ENCODE peak calls at places on chromosome 17, in five cellular contexts. V is H9, X is mesenchymal stem cell, A is H1, T is trophoblast cell. U is an unnamed sample.

GRCh38 chr17:68204736-68205135 is 43.1 kb upstream of the AMZ2 start:
- DNase-seq in V (no peak), X (no peak), A (no peak), T (peak), U (no peak)

GRCh38 chr17:77312786-77313599 is 172.2 kb downstream of the SEC14L1 start:
- DNase-seq in V (no peak), X (peak), A (no peak), T (no peak), U (no peak)

GRCh38 chr17:73420897-73421296 is 109.1 kb upstream of the CDC42EP4 start:
- DNase-seq in V (peak), X (peak), A (no peak), T (peak), U (no peak)

GRCh38 chr17:48615963-48616718 is 1.0 kb upstream of the HOXB8 start:
- DNase-seq in V (no peak), X (peak), A (no peak), T (no peak), U (no peak)

GRCh38 chr17:22703786-22704441 is 1011.6 kb downstream of the KCNJ18 start:
- DNase-seq in V (no peak), X (no peak), A (no peak), T (no peak), U (no peak)

GRCh38 chr17:20035501-20035900 is 26.3 kb downstream of the SPECC1 start:
- DNase-seq in V (no peak), X (no peak), A (no peak), T (no peak), U (no peak)

GRCh38 chr17:17445925-17446665 is 30.7 kb upstream of the MED9 start:
- DNase-seq in V (no peak), X (peak), A (no peak), T (no peak), U (no peak)

GRCh38 chr17:43694081-43694870 is 32.6 kb upstream of the MEOX1 start:
- DNase-seq in V (peak), X (peak), A (peak), T (peak), U (peak)

GRCh38 chr17:76054112-76054476 is 18.2 kb downstream of the SRP68 start:
- DNase-seq in V (no peak), X (peak), A (no peak), T (peak), U (no peak)

GRCh38 chr17:17836250-17836817 is 452 bp downstream of the SREBF1 start:
- DNase-seq in V (peak), X (peak), A (peak), T (peak), U (peak)

GRCh38 chr17:3722716-3723115 is 987 bp upstream of the HASPIN start:
- DNase-seq in V (no peak), X (peak), A (no peak), T (no peak), U (no peak)

GRCh38 chr17:10727192-10727591 is 2.6 kb downstream of the TMEM220 start:
- DNase-seq in V (no peak), X (no peak), A (no peak), T (peak), U (no peak)

GRCh38 chr17:28878981-28879380 is 18.6 kb downstream of the FLOT2 start:
- DNase-seq in V (peak), X (peak), A (peak), T (peak), U (no peak)

GRCh38 chr17:45852535-45853297 is 8.0 kb downstream of the SPPL2C start:
- DNase-seq in V (peak), X (peak), A (peak), T (peak), U (peak)

GRCh38 chr17:65345261-65346060 is 208.3 kb downstream of the RGS9 start:
- DNase-seq in V (no peak), X (peak), A (no peak), T (peak), U (no peak)

GRCh38 chr17:66493283-66494019 is 191.0 kb downstream of the PRKCA start:
- DNase-seq in V (no peak), X (peak), A (no peak), T (no peak), U (no peak)

GRCh38 chr17:17822189-17822978 is 14.4 kb downstream of the SREBF1 start:
- DNase-seq in V (no peak), X (peak), A (no peak), T (no peak), U (no peak)

GRCh38 chr17:50210249-50211225 is 9.1 kb upstream of the COL1A1 start:
- DNase-seq in V (peak), X (peak), A (peak), T (peak), U (no peak)

GRCh38 chr17:38442548-38442947 is 14.3 kb downstream of the ARHGAP23 start:
- DNase-seq in V (no peak), X (no peak), A (no peak), T (peak), U (no peak)

GRCh38 chr17:9253308-9253707 is 232.0 kb downstream of the NTN1 start:
- DNase-seq in V (no peak), X (no peak), A (no peak), T (no peak), U (no peak)

GRCh38 chr17:9252525-9252924 is 231.2 kb downstream of the NTN1 start:
- DNase-seq in V (no peak), X (no peak), A (no peak), T (no peak), U (no peak)

GRCh38 chr17:9247401-9247938 is 226.2 kb downstream of the NTN1 start:
- DNase-seq in V (no peak), X (no peak), A (no peak), T (no peak), U (no peak)

GRCh38 chr17:9254841-9255240 is 233.5 kb downstream of the NTN1 start:
- DNase-seq in V (no peak), X (no peak), A (no peak), T (no peak), U (no peak)

DNA sequence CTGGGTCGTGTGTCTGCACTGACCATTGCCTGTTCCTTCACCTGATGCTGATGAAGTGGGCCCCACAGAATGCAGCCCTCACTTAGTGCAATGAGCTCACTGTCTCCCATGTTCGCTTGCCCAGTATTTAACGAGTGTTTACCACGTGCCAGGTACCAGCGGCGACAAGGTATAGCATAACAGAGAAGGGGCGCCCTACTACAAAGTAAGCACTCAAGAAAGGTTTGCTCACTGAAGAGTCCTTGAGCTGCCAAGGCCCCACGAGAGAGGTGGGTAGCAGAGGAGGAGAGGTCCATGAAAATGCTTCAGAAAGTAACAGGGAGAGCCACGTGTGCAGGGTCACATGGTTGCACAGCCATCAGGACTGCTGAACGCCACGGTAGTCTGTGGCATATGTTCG is 230.0 kb downstream of the NTN1 start:
- DNase-seq in V (no peak), X (no peak), A (no peak), T (no peak), U (no peak)
- H2BK12ac ChIP-seq in V (no peak), X (no peak), A (no peak), T (no peak), U (no peak)

DNA sequence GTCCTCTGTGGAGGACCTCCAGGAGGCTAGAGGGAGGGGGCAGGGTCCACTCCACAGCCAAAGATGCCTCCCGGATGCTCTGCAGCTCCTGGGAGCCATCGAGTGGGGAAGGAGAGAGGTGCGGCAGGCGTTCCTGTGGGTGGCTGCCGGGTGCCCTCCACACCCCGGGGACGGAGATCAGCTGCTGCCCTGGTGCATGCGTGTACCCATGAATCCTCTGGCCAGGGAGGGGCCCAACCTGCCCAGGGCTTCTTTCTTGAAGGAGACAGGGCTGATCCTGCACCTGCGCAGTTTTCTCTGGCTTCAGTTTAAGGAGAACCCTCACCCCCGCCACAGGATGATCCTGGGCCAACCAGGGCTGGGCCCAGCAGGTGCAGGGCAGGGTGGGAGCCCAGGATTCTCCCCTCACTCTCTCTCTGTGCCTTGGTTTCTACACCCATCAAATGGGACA is 33.5 kb upstream of the DOC2B start:
- DNase-seq in V (no peak), X (no peak), A (no peak), T (no peak), U (no peak)
- H2BK12ac ChIP-seq in V (no peak), X (no peak), A (no peak), T (peak), U (no peak)

DNA sequence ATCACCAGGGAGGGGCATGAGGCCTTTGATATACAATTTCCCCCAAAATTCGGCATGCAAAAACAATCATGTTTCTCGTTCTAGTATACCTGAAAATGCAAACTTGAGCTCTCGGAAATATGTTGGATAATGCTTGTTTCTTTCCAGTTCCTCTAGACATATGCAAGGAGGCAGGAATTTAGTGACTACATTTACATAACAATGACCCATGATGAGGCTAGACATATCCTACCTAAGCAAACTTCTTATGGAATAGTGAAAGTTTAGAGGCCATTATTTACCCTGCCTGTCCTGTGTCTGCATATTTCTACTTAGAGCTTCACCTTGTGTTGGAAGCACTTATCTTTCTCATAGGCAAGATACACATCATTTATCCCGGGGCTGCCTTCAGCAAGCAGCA is 514.6 kb downstream of the KCNJ2 start:
- DNase-seq in V (no peak), X (no peak), A (no peak), T (no peak), U (no peak)
- H2BK12ac ChIP-seq in V (no peak), X (no peak), A (no peak), T (no peak), U (no peak)

DNA sequence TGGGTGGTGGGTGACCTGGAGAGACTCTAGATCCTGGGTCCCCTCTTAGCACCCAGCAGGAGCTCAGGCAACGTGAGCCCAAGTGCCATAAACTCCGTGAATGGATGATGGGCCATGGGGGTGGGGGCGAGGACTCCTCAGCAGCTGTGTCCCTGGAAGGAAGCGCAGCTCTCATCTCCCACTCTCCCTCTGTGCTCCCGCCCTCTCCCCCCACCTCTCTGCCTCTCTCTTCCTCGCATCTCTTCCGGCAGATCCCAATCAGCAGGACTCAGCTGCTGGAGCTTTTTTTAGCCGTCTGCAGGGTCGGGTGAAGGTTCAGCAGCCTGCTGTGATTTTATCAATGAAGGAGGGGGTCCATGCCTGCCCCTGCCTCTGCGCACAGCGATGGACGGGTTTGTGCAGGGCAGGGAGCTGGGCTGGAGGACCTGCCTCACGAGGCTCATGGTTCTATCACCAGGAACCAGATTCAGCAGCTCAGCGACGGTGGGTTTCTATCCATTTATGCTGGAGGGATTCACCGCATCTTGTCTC is 8.3 kb downstream of the CCR7 start:
- DNase-seq in V (peak), X (peak), A (no peak), T (no peak), U (no peak)
- H2BK12ac ChIP-seq in V (no peak), X (peak), A (no peak), T (peak), U (no peak)